ENCODE peak calls at places on chromosomes 5 and 9, in four cellular contexts. One of them, this sample, is unnamed.

GRCh38 chr9:504921-505821 is 290.5 kb downstream of the DOCK8 start:
- DNase-seq in WTC11: peak; percentile 47
- DNase-seq in BJ: no peak
- DNase-seq in MM.1S: no peak
- DNase-seq in this sample: no peak

GRCh38 chr5:172137046-172137445 is 51.0 kb downstream of the STK10 start:
- DNase-seq in WTC11: no peak
- DNase-seq in BJ: no peak
- DNase-seq in MM.1S: no peak
- DNase-seq in this sample: no peak

GRCh38 chr9:105138306-105138801 is 106.1 kb upstream of the SLC44A1 start:
- DNase-seq in WTC11: peak; percentile 42
- DNase-seq in BJ: no peak
- DNase-seq in MM.1S: no peak
- DNase-seq in this sample: no peak

GRCh38 chr5:43874772-43875171 is 271.8 kb downstream of the NNT start:
- DNase-seq in WTC11: no peak
- DNase-seq in BJ: peak; percentile 31
- DNase-seq in MM.1S: no peak
- DNase-seq in this sample: no peak

GRCh38 chr9:13432914-13433313 is 153.4 kb upstream of the MPDZ start:
- DNase-seq in WTC11: no peak
- DNase-seq in BJ: no peak
- DNase-seq in MM.1S: no peak
- DNase-seq in this sample: no peak

GRCh38 chr9:36382484-36382883 is 17.6 kb downstream of the RNF38 start:
- DNase-seq in WTC11: no peak
- DNase-seq in BJ: no peak
- DNase-seq in MM.1S: no peak
- DNase-seq in this sample: no peak

GRCh38 chr5:179836225-179837019 is 15.7 kb downstream of the SQSTM1 start:
- DNase-seq in WTC11: no peak
- DNase-seq in BJ: no peak
- DNase-seq in MM.1S: peak; percentile 26
- DNase-seq in this sample: no peak

GRCh38 chr9:83544002-83544698 is 5.9 kb upstream of the FRMD3 start:
- DNase-seq in WTC11: no peak
- DNase-seq in BJ: peak; percentile 41
- DNase-seq in MM.1S: peak; percentile 80
- DNase-seq in this sample: peak; percentile 71

GRCh38 chr5:65943771-65944170 is 17.4 kb downstream of the ERBIN start:
- DNase-seq in WTC11: no peak
- DNase-seq in BJ: no peak
- DNase-seq in MM.1S: no peak
- DNase-seq in this sample: no peak

GRCh38 chr9:130226112-130226511 is 39.4 kb upstream of the HMCN2 start:
- DNase-seq in WTC11: no peak
- DNase-seq in BJ: no peak
- DNase-seq in MM.1S: no peak
- DNase-seq in this sample: no peak

GRCh38 chr9:128124451-128124850 is 3.1 kb downstream of the PTGES2 start:
- DNase-seq in WTC11: no peak
- DNase-seq in BJ: no peak
- DNase-seq in MM.1S: no peak
- DNase-seq in this sample: no peak

GRCh38 chr9:111851536-111851935 is 45.1 kb upstream of the UGCG start:
- DNase-seq in WTC11: no peak
- DNase-seq in BJ: no peak
- DNase-seq in MM.1S: no peak
- DNase-seq in this sample: no peak

GRCh38 chr9:92749934-92750315 is 14.7 kb downstream of the BICD2 start:
- DNase-seq in WTC11: no peak
- DNase-seq in BJ: no peak
- DNase-seq in MM.1S: no peak
- DNase-seq in this sample: no peak

GRCh38 chr9:115109486-115109885 is 8.5 kb downstream of the TNC start:
- DNase-seq in WTC11: no peak
- DNase-seq in BJ: no peak
- DNase-seq in MM.1S: no peak
- DNase-seq in this sample: no peak

GRCh38 chr9:2297771-2298170 is 282.6 kb downstream of the SMARCA2 start:
- DNase-seq in WTC11: no peak
- DNase-seq in BJ: no peak
- DNase-seq in MM.1S: no peak
- DNase-seq in this sample: no peak

GRCh38 chr5:42784132-42784531 is 27.5 kb downstream of the CCDC152 start:
- DNase-seq in WTC11: no peak
- DNase-seq in BJ: no peak
- DNase-seq in MM.1S: no peak
- DNase-seq in this sample: no peak

DNA sequence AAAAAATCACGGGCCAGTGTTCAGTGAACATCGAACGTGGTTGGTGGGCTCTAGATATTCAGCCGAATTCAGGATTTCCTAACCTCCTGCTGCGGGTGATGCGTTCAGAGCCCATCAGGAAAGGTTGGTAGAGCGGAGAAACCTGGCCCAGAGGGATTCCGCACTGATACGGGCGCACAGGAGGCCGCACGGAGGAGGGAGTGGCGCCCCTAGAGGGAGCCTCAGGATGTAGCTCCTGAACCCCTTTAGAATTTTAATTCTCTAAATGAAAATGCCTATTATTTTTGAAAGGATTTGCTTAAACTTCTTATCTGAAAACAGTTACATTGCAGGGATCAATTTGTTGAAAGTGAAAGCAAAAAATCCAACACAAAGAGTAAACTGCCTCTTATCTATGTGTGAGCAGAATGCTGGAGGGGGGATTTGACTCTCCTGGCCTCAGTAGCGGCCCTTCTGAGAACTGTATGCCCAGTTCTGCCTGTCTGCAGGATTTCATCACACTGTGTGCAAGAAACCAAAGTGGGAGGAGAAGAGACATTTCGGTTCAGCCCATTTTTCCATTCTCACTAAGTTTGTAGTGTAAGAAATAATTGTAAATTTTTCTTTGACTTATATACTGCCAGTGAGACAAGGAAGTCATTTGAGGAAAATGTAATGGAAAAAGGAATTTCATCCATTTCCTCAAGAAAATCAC is 75.9 kb downstream of the TENT4A start:
- DNase-seq in WTC11: no peak
- DNase-seq in BJ: no peak
- DNase-seq in MM.1S: no peak
- DNase-seq in this sample: no peak
- TF ChIP-seq CTCF in WTC11: no peak
- TF ChIP-seq CTCF in BJ: no peak
- TF ChIP-seq CTCF in MM.1S: no peak
- TF ChIP-seq CTCF in this sample: no peak

GRCh38 chr9:97924386-97924785 is 2.1 kb upstream of the TRMO start:
- DNase-seq in WTC11: no peak
- DNase-seq in BJ: no peak
- DNase-seq in MM.1S: no peak
- DNase-seq in this sample: no peak

GRCh38 chr9:97925497-97926334 is 3.4 kb upstream of the TRMO start:
- DNase-seq in WTC11: no peak
- DNase-seq in BJ: no peak
- DNase-seq in MM.1S: no peak
- DNase-seq in this sample: no peak

GRCh38 chr9:97919217-97919813 is 3.0 kb downstream of the TRMO start:
- DNase-seq in WTC11: no peak
- DNase-seq in BJ: no peak
- DNase-seq in MM.1S: no peak
- DNase-seq in this sample: no peak

GRCh38 chr9:97921959-97922905 is at the start of gene TRMO:
- DNase-seq in WTC11: peak; percentile 93
- DNase-seq in BJ: peak; percentile 81
- DNase-seq in MM.1S: peak; percentile 98
- DNase-seq in this sample: peak; percentile 98

GRCh38 chr9:97923529-97924108 is 1.3 kb upstream of the TRMO start:
- DNase-seq in WTC11: peak; percentile 45
- DNase-seq in BJ: peak; percentile 20
- DNase-seq in MM.1S: peak; percentile 84
- DNase-seq in this sample: peak; percentile 62
- TF ChIP-seq CTCF in WTC11: peak; percentile 37
- TF ChIP-seq CTCF in BJ: peak; percentile 71
- TF ChIP-seq CTCF in MM.1S: peak; percentile 77
- TF ChIP-seq CTCF in this sample: peak; percentile 64

GRCh38 chr9:28650327-28650726 is 1077.0 kb upstream of the C9orf72 start:
- DNase-seq in WTC11: no peak
- DNase-seq in BJ: no peak
- DNase-seq in MM.1S: no peak
- DNase-seq in this sample: no peak

GRCh38 chr9:28651050-28651722 is 1077.9 kb upstream of the C9orf72 start:
- DNase-seq in WTC11: no peak
- DNase-seq in BJ: no peak
- DNase-seq in MM.1S: no peak
- DNase-seq in this sample: no peak

DNA sequence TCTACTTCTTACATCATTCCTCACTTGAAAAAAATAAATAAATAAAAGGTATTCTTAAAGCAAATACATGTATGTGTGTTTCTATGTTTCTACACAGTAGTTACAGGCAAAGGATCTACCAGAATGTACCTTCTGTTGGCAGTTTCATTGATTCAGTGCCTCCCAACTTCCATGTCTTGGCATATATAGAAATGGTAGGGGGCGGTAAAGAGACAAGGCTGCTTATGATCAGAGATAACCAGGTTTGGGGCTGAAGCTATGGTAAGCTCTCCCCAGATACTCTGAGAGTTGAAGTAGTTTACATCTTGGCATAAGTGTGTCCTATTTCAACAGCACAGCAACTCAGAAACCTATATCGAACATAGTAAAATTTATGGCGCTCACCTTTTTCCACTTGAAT is 1075.4 kb upstream of the C9orf72 start:
- DNase-seq in WTC11: no peak
- DNase-seq in BJ: no peak
- DNase-seq in MM.1S: no peak
- DNase-seq in this sample: no peak
- TF ChIP-seq CTCF in WTC11: peak; percentile 55
- TF ChIP-seq CTCF in BJ: no peak
- TF ChIP-seq CTCF in MM.1S: no peak
- TF ChIP-seq CTCF in this sample: no peak

GRCh38 chr5:181241393-181241975 is 2.2 kb downstream of the RACK1 start:
- DNase-seq in WTC11: no peak
- DNase-seq in BJ: no peak
- DNase-seq in MM.1S: peak; percentile 78
- DNase-seq in this sample: no peak
- TF ChIP-seq CTCF in WTC11: no peak
- TF ChIP-seq CTCF in BJ: no peak
- TF ChIP-seq CTCF in MM.1S: peak; percentile 10
- TF ChIP-seq CTCF in this sample: no peak

GRCh38 chr9:132412089-132412488 is 2.1 kb downstream of the CFAP77 start:
- DNase-seq in WTC11: peak; percentile 65
- DNase-seq in BJ: no peak
- DNase-seq in MM.1S: no peak
- DNase-seq in this sample: no peak
- TF ChIP-seq CTCF in WTC11: peak; percentile 33
- TF ChIP-seq CTCF in BJ: peak; percentile 65
- TF ChIP-seq CTCF in MM.1S: peak; percentile 41
- TF ChIP-seq CTCF in this sample: peak; percentile 44

GRCh38 chr5:94885931-94886330 is 267.5 kb downstream of the SLF1 start:
- DNase-seq in WTC11: no peak
- DNase-seq in BJ: no peak
- DNase-seq in MM.1S: no peak
- DNase-seq in this sample: no peak
- TF ChIP-seq CTCF in WTC11: no peak
- TF ChIP-seq CTCF in BJ: no peak
- TF ChIP-seq CTCF in MM.1S: no peak
- TF ChIP-seq CTCF in this sample: no peak

DNA sequence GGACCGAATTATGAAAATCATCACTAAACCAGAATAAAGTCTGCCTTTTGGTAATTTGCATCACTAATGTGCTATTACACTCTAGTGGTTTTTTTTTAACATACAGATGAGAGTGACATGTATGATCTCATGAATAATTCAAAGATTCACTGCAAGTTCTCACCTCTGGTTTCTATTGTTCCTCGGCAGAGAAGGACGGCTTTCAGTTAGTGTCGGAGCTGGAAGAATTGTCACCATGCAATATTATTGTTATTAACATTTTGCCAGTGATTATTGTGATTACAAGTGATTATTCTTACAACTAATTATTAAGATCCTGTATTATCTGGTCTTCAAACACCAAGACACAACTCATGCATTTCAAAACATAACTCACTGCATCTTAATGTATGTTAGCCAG is 366.6 kb upstream of the RPS23 start:
- DNase-seq in WTC11: no peak
- DNase-seq in BJ: no peak
- DNase-seq in MM.1S: no peak
- DNase-seq in this sample: no peak
- TF ChIP-seq CTCF in WTC11: no peak
- TF ChIP-seq CTCF in BJ: no peak
- TF ChIP-seq CTCF in MM.1S: no peak
- TF ChIP-seq CTCF in this sample: no peak